ENCODE peak calls at places on chromosomes 12 and 14, in seven cellular contexts. O is natural killer cell; A is Peyer's patch; M is neural crest cell; T is stimulated activated CD8-positive, alpha-beta memory T cell treated with anti-CD3 and anti-CD28 coated beads, Interleukin-2, amount 100 ng/mL, for 1 hour; Y is CD8-positive, alpha-beta memory T cell; V is cardiac fibroblast. F is an unnamed sample.

GRCh38 chr12:55972906-55973597 is 826 bp upstream of the RAB5B start:
- DNase-seq in A (peak), Y (peak), V (peak), O (no peak), T (no peak), M (no peak), F (no peak)

GRCh38 chr14:73269729-73270651 is 32.7 kb downstream of the PAPLN start:
- DNase-seq in M (peak), O (no peak), A (peak), T (no peak), Y (no peak), V (peak), F (no peak)

GRCh38 chr12:13205809-13206559 is 9.5 kb downstream of the EMP1 start:
- DNase-seq in M (no peak), V (peak), T (no peak), A (no peak), O (no peak), Y (no peak), F (peak)

GRCh38 chr14:94919896-94920295 is 150.0 kb upstream of the GSC start:
- DNase-seq in A (no peak), V (no peak), M (no peak), Y (no peak), O (no peak), T (no peak), F (no peak)

GRCh38 chr12:107660230-107660629 is 25.4 kb upstream of the PWP1 start:
- DNase-seq in Y (no peak), T (no peak), M (no peak), A (no peak), O (no peak), V (no peak), F (no peak)

GRCh38 chr14:75667099-75667498 is 6.1 kb downstream of the TTLL5 start:
- DNase-seq in A (no peak), Y (no peak), T (no peak), O (no peak), M (no peak), V (no peak), F (no peak)

GRCh38 chr14:29235991-29236390 is 469.4 kb downstream of the FOXG1 start:
- DNase-seq in O (no peak), A (no peak), M (no peak), T (no peak), V (peak), Y (no peak), F (no peak)

GRCh38 chr12:84701966-84702365 is 210.6 kb downstream of the SLC6A15 start:
- DNase-seq in A (no peak), V (no peak), Y (no peak), O (no peak), M (no peak), T (no peak), F (no peak)

GRCh38 chr14:64035143-64035542 is 182.3 kb downstream of the SYNE2 start:
- DNase-seq in O (no peak), V (no peak), Y (no peak), A (no peak), M (no peak), T (no peak), F (no peak)

GRCh38 chr12:27965411-27965810 is 7.1 kb downstream of the PTHLH start:
- DNase-seq in T (no peak), Y (no peak), A (no peak), M (no peak), O (no peak), V (no peak), F (no peak)

GRCh38 chr12:120846721-120847120 is 57.4 kb downstream of the SPPL3 start:
- DNase-seq in Y (no peak), A (no peak), M (no peak), V (peak), T (no peak), O (no peak), F (no peak)

GRCh38 chr12:57237952-57238853 is 8.7 kb downstream of the SHMT2 start:
- DNase-seq in A (no peak), V (no peak), O (peak), M (no peak), T (no peak), Y (peak), F (no peak)

GRCh38 chr12:123960029-123960428 is 12.6 kb downstream of the CCDC92 start:
- DNase-seq in V (no peak), A (no peak), T (no peak), Y (no peak), M (no peak), O (no peak), F (no peak)

GRCh38 chr12:6943719-6944380 is at the start of the genes C12orf57 and RNU7-1:
- DNase-seq in V (peak), Y (peak), O (peak), M (peak), A (peak), T (peak), F (peak)

GRCh38 chr14:51020024-51020710 is 74.7 kb downstream of the TRIM9 start:
- DNase-seq in Y (no peak), O (no peak), A (no peak), V (peak), M (no peak), T (no peak), F (no peak)

GRCh38 chr14:76352639-76353281 is 23.2 kb upstream of the ESRRB start:
- DNase-seq in V (peak), O (peak), M (peak), Y (peak), T (peak), A (peak), F (no peak)

GRCh38 chr12:99498756-99499155 is 148.8 kb upstream of the GARIN6 start:
- DNase-seq in M (no peak), O (no peak), V (no peak), T (no peak), A (no peak), Y (no peak), F (no peak)

GRCh38 chr12:115574831-115575230 is 702.7 kb downstream of the MED13L start:
- DNase-seq in O (no peak), M (no peak), V (no peak), T (no peak), A (no peak), Y (no peak), F (no peak)

GRCh38 chr14:92846162-92846897 is 52.2 kb downstream of the GOLGA5 start:
- DNase-seq in T (no peak), M (no peak), V (peak), Y (no peak), A (no peak), O (no peak), F (no peak)

GRCh38 chr12:118102070-118102469 is 1.7 kb downstream of the VSIG10 start:
- DNase-seq in O (no peak), T (no peak), M (no peak), A (peak), Y (no peak), V (no peak), F (no peak)

GRCh38 chr12:132827763-132828703 is 636 bp downstream of the GOLGA3 start:
- DNase-seq in M (peak), A (peak), V (peak), T (no peak), O (no peak), Y (peak), F (no peak)

GRCh38 chr12:125922328-125922727 is 857.1 kb downstream of the AACS start:
- DNase-seq in V (no peak), O (no peak), T (no peak), A (no peak), M (no peak), Y (no peak), F (no peak)

GRCh38 chr12:6607751-6608591 is 792 bp upstream of the CHD4 start:
- DNase-seq in V (peak), A (peak), T (no peak), O (peak), Y (peak), M (peak), F (no peak)

GRCh38 chr12:75754698-75755097 is 243.3 kb upstream of the KRR1 start:
- DNase-seq in T (no peak), A (no peak), V (no peak), M (no peak), O (no peak), Y (no peak), F (no peak)

F was measured in glomerular endothelial cell.